ENCODE peak calls at places on chromosomes 6 and 20, in eight cellular contexts. One of them, this sample, is unnamed.

GRCh38 chr6:90610291-90610670 is 23.4 kb upstream of the MAP3K7 start:
- DNase-seq in GM04504: no peak
- DNase-seq in Daoy: peak; percentile 11
- DNase-seq in activated naive CD8-positive, alpha-beta T cell treated with anti-CD3 and anti-CD28 coated beads, Interleukin-2, amount 50 U/mL, for 16 hours: no peak
- DNase-seq in cerebellum: peak; percentile 34
- DNase-seq in CD4-positive, alpha-beta T cell: no peak
- DNase-seq in adipocyte: peak; percentile 18
- DNase-seq in CD8-positive, alpha-beta T cell: no peak
- DNase-seq in this sample: no peak

GRCh38 chr6:129717287-129717686 is 7.3 kb upstream of the ARHGAP18 start:
- DNase-seq in Daoy: no peak
- DNase-seq in GM04504: no peak
- DNase-seq in activated naive CD8-positive, alpha-beta T cell treated with anti-CD3 and anti-CD28 coated beads, Interleukin-2, amount 50 U/mL, for 16 hours: no peak
- DNase-seq in cerebellum: no peak
- DNase-seq in CD8-positive, alpha-beta T cell: no peak
- DNase-seq in adipocyte: peak; percentile 57
- DNase-seq in CD4-positive, alpha-beta T cell: no peak
- DNase-seq in this sample: no peak

GRCh38 chr6:27275025-27275956 is 27.8 kb downstream of the PRSS16 start:
- DNase-seq in CD4-positive, alpha-beta T cell: no peak
- DNase-seq in cerebellum: no peak
- DNase-seq in Daoy: peak; percentile 85
- DNase-seq in adipocyte: peak; percentile 16
- DNase-seq in CD8-positive, alpha-beta T cell: no peak
- DNase-seq in GM04504: no peak
- DNase-seq in activated naive CD8-positive, alpha-beta T cell treated with anti-CD3 and anti-CD28 coated beads, Interleukin-2, amount 50 U/mL, for 16 hours: no peak
- DNase-seq in this sample: no peak

GRCh38 chr6:52540286-52540902 is 36.5 kb downstream of the TRAM2 start:
- DNase-seq in adipocyte: no peak
- DNase-seq in cerebellum: no peak
- DNase-seq in activated naive CD8-positive, alpha-beta T cell treated with anti-CD3 and anti-CD28 coated beads, Interleukin-2, amount 50 U/mL, for 16 hours: no peak
- DNase-seq in GM04504: no peak
- DNase-seq in Daoy: no peak
- DNase-seq in CD8-positive, alpha-beta T cell: no peak
- DNase-seq in CD4-positive, alpha-beta T cell: no peak
- DNase-seq in this sample: peak; percentile 29

GRCh38 chr20:36988494-36988966 is 37.0 kb upstream of the SAMHD1 start:
- DNase-seq in cerebellum: no peak
- DNase-seq in CD8-positive, alpha-beta T cell: peak; percentile 27
- DNase-seq in Daoy: peak; percentile 32
- DNase-seq in CD4-positive, alpha-beta T cell: no peak
- DNase-seq in activated naive CD8-positive, alpha-beta T cell treated with anti-CD3 and anti-CD28 coated beads, Interleukin-2, amount 50 U/mL, for 16 hours: no peak
- DNase-seq in GM04504: peak; percentile 1
- DNase-seq in adipocyte: peak; percentile 3
- DNase-seq in this sample: no peak

GRCh38 chr6:111270121-111270520 is 182.8 kb downstream of the SLC16A10 start:
- DNase-seq in GM04504: no peak
- DNase-seq in CD8-positive, alpha-beta T cell: no peak
- DNase-seq in activated naive CD8-positive, alpha-beta T cell treated with anti-CD3 and anti-CD28 coated beads, Interleukin-2, amount 50 U/mL, for 16 hours: no peak
- DNase-seq in adipocyte: no peak
- DNase-seq in CD4-positive, alpha-beta T cell: no peak
- DNase-seq in cerebellum: no peak
- DNase-seq in Daoy: no peak
- DNase-seq in this sample: no peak

GRCh38 chr6:84346372-84346771 is 118.9 kb upstream of the CEP162 start:
- DNase-seq in GM04504: peak; percentile 3
- DNase-seq in CD8-positive, alpha-beta T cell: no peak
- DNase-seq in CD4-positive, alpha-beta T cell: no peak
- DNase-seq in Daoy: no peak
- DNase-seq in adipocyte: peak; percentile 4
- DNase-seq in cerebellum: no peak
- DNase-seq in activated naive CD8-positive, alpha-beta T cell treated with anti-CD3 and anti-CD28 coated beads, Interleukin-2, amount 50 U/mL, for 16 hours: no peak
- DNase-seq in this sample: no peak

GRCh38 chr6:84515082-84515481 is 249.3 kb downstream of the TBX18 start:
- DNase-seq in activated naive CD8-positive, alpha-beta T cell treated with anti-CD3 and anti-CD28 coated beads, Interleukin-2, amount 50 U/mL, for 16 hours: no peak
- DNase-seq in CD4-positive, alpha-beta T cell: no peak
- DNase-seq in adipocyte: no peak
- DNase-seq in GM04504: no peak
- DNase-seq in Daoy: no peak
- DNase-seq in cerebellum: no peak
- DNase-seq in CD8-positive, alpha-beta T cell: no peak
- DNase-seq in this sample: no peak

GRCh38 chr6:136501081-136501480 is 49.1 kb downstream of the MAP7 start:
- DNase-seq in activated naive CD8-positive, alpha-beta T cell treated with anti-CD3 and anti-CD28 coated beads, Interleukin-2, amount 50 U/mL, for 16 hours: no peak
- DNase-seq in GM04504: no peak
- DNase-seq in CD4-positive, alpha-beta T cell: no peak
- DNase-seq in CD8-positive, alpha-beta T cell: no peak
- DNase-seq in cerebellum: no peak
- DNase-seq in Daoy: no peak
- DNase-seq in adipocyte: no peak
- DNase-seq in this sample: no peak

GRCh38 chr20:60250251-60250650 is 292.0 kb downstream of the CDH26 start:
- DNase-seq in adipocyte: no peak
- DNase-seq in activated naive CD8-positive, alpha-beta T cell treated with anti-CD3 and anti-CD28 coated beads, Interleukin-2, amount 50 U/mL, for 16 hours: no peak
- DNase-seq in cerebellum: no peak
- DNase-seq in CD8-positive, alpha-beta T cell: no peak
- DNase-seq in Daoy: no peak
- DNase-seq in GM04504: no peak
- DNase-seq in CD4-positive, alpha-beta T cell: no peak
- DNase-seq in this sample: no peak

GRCh38 chr20:23412026-23412425 is 9.3 kb downstream of the NAPB start:
- DNase-seq in CD4-positive, alpha-beta T cell: no peak
- DNase-seq in CD8-positive, alpha-beta T cell: no peak
- DNase-seq in cerebellum: no peak
- DNase-seq in GM04504: no peak
- DNase-seq in Daoy: no peak
- DNase-seq in adipocyte: peak; percentile 34
- DNase-seq in activated naive CD8-positive, alpha-beta T cell treated with anti-CD3 and anti-CD28 coated beads, Interleukin-2, amount 50 U/mL, for 16 hours: no peak
- DNase-seq in this sample: no peak

GRCh38 chr6:125271486-125272159 is 30.1 kb downstream of the HDDC2 start:
- DNase-seq in CD8-positive, alpha-beta T cell: no peak
- DNase-seq in Daoy: no peak
- DNase-seq in CD4-positive, alpha-beta T cell: no peak
- DNase-seq in adipocyte: no peak
- DNase-seq in activated naive CD8-positive, alpha-beta T cell treated with anti-CD3 and anti-CD28 coated beads, Interleukin-2, amount 50 U/mL, for 16 hours: no peak
- DNase-seq in GM04504: no peak
- DNase-seq in cerebellum: no peak
- DNase-seq in this sample: no peak

GRCh38 chr6:31874084-31874670 is 4.6 kb downstream of the SLC44A4 start:
- DNase-seq in activated naive CD8-positive, alpha-beta T cell treated with anti-CD3 and anti-CD28 coated beads, Interleukin-2, amount 50 U/mL, for 16 hours: no peak
- DNase-seq in CD8-positive, alpha-beta T cell: no peak
- DNase-seq in Daoy: no peak
- DNase-seq in adipocyte: no peak
- DNase-seq in CD4-positive, alpha-beta T cell: no peak
- DNase-seq in cerebellum: no peak
- DNase-seq in GM04504: no peak
- DNase-seq in this sample: no peak

GRCh38 chr6:43733471-43734293 is 36.3 kb upstream of the VEGFA start:
- DNase-seq in Daoy: no peak
- DNase-seq in activated naive CD8-positive, alpha-beta T cell treated with anti-CD3 and anti-CD28 coated beads, Interleukin-2, amount 50 U/mL, for 16 hours: no peak
- DNase-seq in cerebellum: no peak
- DNase-seq in adipocyte: no peak
- DNase-seq in CD8-positive, alpha-beta T cell: peak; percentile 28
- DNase-seq in GM04504: no peak
- DNase-seq in CD4-positive, alpha-beta T cell: peak; percentile 15
- DNase-seq in this sample: no peak